ENCODE peak calls at places on chromosomes 3 and 15, in five cellular contexts. J, R, N, D and K are unnamed samples.

GRCh38 chr3:185846041-185846440 is 21.2 kb upstream of the IGF2BP2 start:
- DNase-seq in D (no peak), R (no peak), N (no peak), J (no peak), K (no peak)

GRCh38 chr15:27681038-27681437 is 418.1 kb downstream of the OCA2 start:
- DNase-seq in N (no peak), R (no peak), J (no peak), D (no peak), K (no peak)

GRCh38 chr15:59723686-59724336 is 34.7 kb upstream of the BNIP2 start:
- DNase-seq in J (no peak), R (no peak), D (no peak), N (no peak), K (peak; percentile 40)

GRCh38 chr3:159824341-159824740 is 164.3 kb upstream of the IL12A start:
- DNase-seq in D (no peak), N (no peak), R (peak; percentile 86), J (no peak), K (peak; percentile 86)

GRCh38 chr3:1613962-1614361 is 484.7 kb upstream of the CNTN4 start:
- DNase-seq in D (no peak), R (no peak), J (no peak), N (no peak), K (no peak)

GRCh38 chr3:7875858-7876442 is 625.7 kb upstream of the LMCD1 start:
- DNase-seq in N (no peak), R (no peak), D (no peak), J (no peak), K (no peak)

GRCh38 chr3:100047455-100048141 is 66.7 kb downstream of the FILIP1L start:
- DNase-seq in N (no peak), J (no peak), R (peak; percentile 88), D (peak; percentile 77), K (peak; percentile 74)

GRCh38 chr3:127002195-127003174 is 19.6 kb downstream of the PLXNA1 start:
- DNase-seq in J (no peak), N (no peak), R (peak; percentile 87), D (peak; percentile 83), K (peak; percentile 75)

GRCh38 chr3:30354972-30355371 is 251.4 kb upstream of the TGFBR2 start:
- DNase-seq in D (no peak), J (no peak), R (no peak), N (no peak), K (no peak)

GRCh38 chr15:31042731-31043130 is 51.3 kb upstream of the MTMR10 start:
- DNase-seq in R (no peak), N (no peak), D (no peak), J (no peak), K (no peak)

GRCh38 chr15:54288049-54288448 is 309.8 kb downstream of the UNC13C start:
- DNase-seq in D (no peak), J (no peak), N (no peak), R (no peak), K (no peak)

GRCh38 chr3:29694783-29695182 is 413.9 kb downstream of the RBMS3 start:
- DNase-seq in D (peak; percentile 73), R (peak; percentile 93), N (no peak), J (no peak), K (peak; percentile 94)

GRCh38 chr3:178752843-178753242 is 216.6 kb downstream of the KCNMB2 start:
- DNase-seq in J (no peak), D (no peak), N (no peak), R (no peak), K (no peak)

GRCh38 chr15:86541540-86541939 is 461.9 kb downstream of the AGBL1 start:
- DNase-seq in N (no peak), R (no peak), D (no peak), J (no peak), K (no peak)

GRCh38 chr15:51332211-51333147 is 5.9 kb downstream of the CYP19A1 start:
- DNase-seq in R (no peak), N (no peak), J (no peak), D (no peak), K (peak; percentile 53)

GRCh38 chr15:90903733-90904536 is 833 bp downstream of the MAN2A2 start:
- DNase-seq in N (no peak), R (no peak), J (no peak), D (no peak), K (no peak)